ENCODE peak calls at places on chromosomes 7 and 10, in nine cellular contexts. W is fibroblast of lung, O is upper lobe of left lung, E is ovary, H is IMR-90, Q is left ventricle myocardium inferior, J is A549, M is A673, U is colonic mucosa. P is an unnamed sample. For H3K4me1, the result is how much of the 10 kb centered on the place peaks cover.

GRCh38 chr7:131190146-131190545 is 137.5 kb upstream of the MKLN1 start:
- DNase-seq in W (no peak), O (no peak), E (no peak), H (peak), Q (no peak), J (peak), M (peak), U (no peak), P (peak)

GRCh38 chr10:115052216-115052615 is 40.9 kb upstream of the ATRNL1 start:
- DNase-seq in W (no peak), O (no peak), E (no peak), H (no peak), Q (no peak), J (no peak), M (peak), U (no peak), P (no peak)

GRCh38 chr7:51016546-51016945 is 233.8 kb upstream of the GRB10 start:
- DNase-seq in W (no peak), O (no peak), E (no peak), H (no peak), Q (no peak), J (no peak), M (no peak), U (no peak), P (no peak)

GRCh38 chr10:119132521-119133345 is 28.8 kb downstream of the DENND10 start:
- DNase-seq in W (no peak), O (no peak), E (no peak), H (no peak), Q (no peak), J (no peak), M (no peak), U (no peak), P (no peak)

GRCh38 chr10:80535671-80536360 is 1.9 kb upstream of the SH2D4B start:
- DNase-seq in W (peak), O (peak), E (peak), H (no peak), Q (peak), J (peak), M (peak), U (peak), P (peak)

GRCh38 chr7:157412021-157412443 is 75.2 kb downstream of the DNAJB6 start:
- DNase-seq in W (peak), O (no peak), E (no peak), H (peak), Q (peak), J (no peak), M (no peak), U (no peak), P (no peak)

GRCh38 chr7:108380527-108380926 is 75.7 kb downstream of the NRCAM start:
- DNase-seq in W (no peak), O (no peak), E (no peak), H (no peak), Q (no peak), J (no peak), M (no peak), U (no peak), P (no peak)

GRCh38 chr7:30800785-30801252 is 29.6 kb downstream of the MINDY4 start:
- DNase-seq in W (peak), O (no peak), E (peak), H (peak), Q (no peak), J (peak), M (peak), U (peak), P (peak)

GRCh38 chr10:3784510-3785250 is at the start of gene KLF6:
- DNase-seq in W (no peak), O (peak), E (peak), H (peak), Q (peak), J (peak), M (peak), U (peak), P (peak)

GRCh38 chr7:1192171-1192676 is 32.2 kb upstream of the ZFAND2A start:
- DNase-seq in W (peak), O (no peak), E (no peak), H (peak), Q (no peak), J (peak), M (peak), U (no peak), P (no peak)

GRCh38 chr10:82206831-82207230 is 331.8 kb downstream of the NRG3 start:
- DNase-seq in W (peak), O (no peak), E (no peak), H (no peak), Q (no peak), J (no peak), M (no peak), U (no peak), P (no peak)

GRCh38 chr10:114517681-114518250 is 113.5 kb upstream of the AFAP1L2 start:
- DNase-seq in W (no peak), O (no peak), E (no peak), H (no peak), Q (no peak), J (no peak), M (no peak), U (no peak), P (no peak)

GRCh38 chr7:116258734-116259133 is 48.4 kb downstream of the TES start:
- DNase-seq in W (peak), O (no peak), E (peak), H (peak), Q (no peak), J (peak), M (peak), U (peak), P (peak)

GRCh38 chr10:119319920-119320258 is 112.5 kb downstream of the GRK5 start:
- DNase-seq in W (no peak), O (no peak), E (no peak), H (no peak), Q (no peak), J (no peak), M (no peak), U (no peak), P (no peak)

GRCh38 chr7:117673367-117673766 is 193.5 kb downstream of the CFTR start:
- DNase-seq in W (peak), O (peak), E (no peak), H (no peak), Q (peak), J (no peak), M (no peak), U (peak), P (peak)

GRCh38 chr10:24873281-24873683 is 79.1 kb downstream of the PRTFDC1 start:
- DNase-seq in W (peak), O (no peak), E (peak), H (peak), Q (no peak), J (peak), M (peak), U (no peak), P (peak)

GRCh38 chr7:103951311-103951710 is 38.1 kb downstream of the RELN start:
- DNase-seq in W (no peak), O (no peak), E (no peak), H (no peak), Q (no peak), J (no peak), M (no peak), U (no peak), P (no peak)

GRCh38 chr10:104327745-104328635 is 10.3 kb downstream of the ITPRIP start:
- DNase-seq in W (peak), O (no peak), E (peak), H (peak), Q (no peak), J (peak), M (no peak), U (no peak), P (peak)
- H3K4me1 ChIP-seq in W (half or more), O (half or more), E (half or more), H (half or more), Q (half or more), J (half or more), M (half or more), U (under half), P (half or more)

GRCh38 chr10:89555688-89556445 is 20.5 kb upstream of the SLC16A12 start:
- DNase-seq in W (peak), O (no peak), E (no peak), H (peak), Q (no peak), J (peak), M (peak), U (no peak), P (no peak)
- TF ChIP-seq CTCF in W (no peak), O (no peak), E (no peak), H (peak), Q (peak), J (no peak), M (peak), U (no peak), P (peak)

DNA sequence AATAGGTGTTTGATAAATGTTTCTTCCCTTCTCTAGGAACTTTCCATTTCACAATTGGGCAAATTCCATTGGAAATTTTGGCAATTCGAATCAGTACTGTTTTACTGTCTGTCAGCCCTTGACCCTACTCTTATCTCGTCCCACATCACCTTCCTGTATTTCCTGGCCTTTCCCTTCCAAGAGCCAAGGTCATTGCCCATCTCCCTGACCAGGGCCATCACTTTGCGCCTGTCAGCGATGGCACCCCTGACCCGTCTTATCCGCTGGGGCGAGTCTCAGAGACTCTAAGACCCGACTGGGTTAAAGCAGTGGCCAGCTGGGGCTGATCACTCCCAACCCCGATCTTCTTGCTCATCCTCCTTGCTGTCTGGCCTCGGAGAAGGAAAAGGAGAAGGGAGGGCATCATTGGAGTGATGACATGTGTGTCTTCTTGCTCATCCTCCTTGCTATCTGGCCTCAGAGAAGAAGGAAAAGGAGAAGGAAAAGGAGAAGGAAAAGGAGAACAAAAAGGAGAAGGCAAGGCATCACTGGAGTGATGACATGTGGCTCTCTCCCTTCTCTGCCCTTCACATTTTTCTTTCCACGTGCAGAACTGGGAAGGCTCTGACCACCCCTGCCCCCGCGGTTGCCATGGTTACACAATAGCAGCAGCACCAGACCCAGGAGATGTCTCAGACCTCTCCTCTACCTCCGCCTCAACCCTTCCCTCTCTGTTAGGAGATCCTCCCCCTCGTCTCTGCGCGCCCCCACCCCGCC is 2.1 kb downstream of the SEMA3D start:
- DNase-seq in W (peak), O (peak), E (peak), H (peak), Q (no peak), J (no peak), M (peak), U (peak), P (peak)
- H3K4me3 ChIP-seq in W (peak), O (peak), E (peak), H (peak), Q (peak), J (peak), M (peak), U (peak), P (no peak)

GRCh38 chr10:123883921-123884320 is 7.7 kb downstream of the CPXM2 start:
- DNase-seq in W (no peak), O (no peak), E (no peak), H (no peak), Q (no peak), J (no peak), M (no peak), U (no peak), P (no peak)

GRCh38 chr10:123882681-123883445 is 8.7 kb downstream of the CPXM2 start:
- DNase-seq in W (no peak), O (peak), E (no peak), H (no peak), Q (no peak), J (no peak), M (no peak), U (no peak), P (no peak)

GRCh38 chr10:123884351-123884906 is 7.2 kb downstream of the CPXM2 start:
- DNase-seq in W (no peak), O (no peak), E (peak), H (no peak), Q (no peak), J (no peak), M (no peak), U (no peak), P (no peak)

GRCh38 chr10:123879596-123880257 is 11.9 kb downstream of the CPXM2 start:
- DNase-seq in W (no peak), O (no peak), E (no peak), H (no peak), Q (no peak), J (no peak), M (no peak), U (no peak), P (no peak)

DNA sequence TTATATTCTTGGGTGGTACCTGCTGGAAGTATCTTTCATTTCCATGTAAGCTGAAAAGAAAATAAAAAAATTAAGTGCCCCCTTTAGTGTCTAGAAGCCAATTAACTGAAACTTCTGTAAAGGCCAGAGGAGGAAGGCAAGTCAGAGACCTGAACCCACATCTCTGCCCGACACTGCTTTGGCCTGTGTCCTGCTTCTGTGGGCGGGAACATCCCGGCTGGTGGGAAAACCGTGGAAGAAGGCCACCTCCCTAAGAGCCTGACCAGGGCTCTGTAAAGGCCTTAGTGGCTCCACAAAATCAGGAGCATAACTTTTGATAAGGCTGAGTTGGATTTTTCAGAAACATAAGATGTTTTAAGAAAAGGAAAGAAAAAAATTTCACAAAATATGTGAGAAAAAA is 9.4 kb downstream of the CPXM2 start:
- DNase-seq in W (no peak), O (no peak), E (no peak), H (no peak), Q (no peak), J (no peak), M (no peak), U (no peak), P (no peak)
- H3K4me1 ChIP-seq in W (under half), O (under half), E (under half), H (under half), Q (under half), J (under half), M (under half), U (under half), P (under half)

P was measured in adrenal gland.